ENCODE peak calls at places on chromosomes 13 and 19, in eight cellular contexts. T is NCI-H1092, P is left ventricle myocardium inferior, I is RWPE1, H is fibroblast of pulmonary artery, D is GOT3, M is Kasumi-1, Y is heart right ventricle. A is an unnamed sample.

GRCh38 chr19:54422136-54422535 is 6.9 kb downstream of the TTYH1 start:
- DNase-seq in H (no peak), I (no peak), T (no peak), P (no peak), Y (no peak), D (no peak), M (no peak), A (no peak)

GRCh38 chr19:2475018-2475701 is 767 bp upstream of the GADD45B start:
- DNase-seq in H (peak), Y (peak), P (peak), I (no peak), T (no peak), D (no peak), M (peak), A (peak)

GRCh38 chr13:77893066-77893465 is 25.6 kb downstream of the EDNRB start:
- DNase-seq in H (no peak), D (no peak), T (no peak), M (no peak), P (no peak), I (no peak), Y (no peak), A (no peak)

GRCh38 chr19:15615526-15615925 is 508 bp downstream of the CYP4F8 start:
- DNase-seq in P (no peak), I (no peak), M (no peak), Y (no peak), D (no peak), H (no peak), T (no peak), A (no peak)

GRCh38 chr13:102234618-102235017 is 167.2 kb downstream of the FGF14 start:
- DNase-seq in M (no peak), I (peak), H (no peak), P (no peak), D (no peak), T (no peak), Y (no peak), A (no peak)

GRCh38 chr19:40358773-40359172 is 10.3 kb downstream of the PLD3 start:
- DNase-seq in T (no peak), D (no peak), H (no peak), P (no peak), Y (no peak), I (no peak), M (peak), A (no peak)

GRCh38 chr19:15466851-15467733 is 2.7 kb upstream of the RASAL3 start:
- DNase-seq in D (no peak), H (peak), I (no peak), M (peak), Y (no peak), T (no peak), P (no peak), A (no peak)

GRCh38 chr13:31322025-31322424 is 122.2 kb downstream of the B3GLCT start:
- DNase-seq in P (peak), I (peak), Y (no peak), H (peak), T (no peak), M (no peak), D (no peak), A (no peak)

GRCh38 chr19:31913103-31913710 is 432.2 kb upstream of the ZNF507 start:
- DNase-seq in P (no peak), T (no peak), I (no peak), M (no peak), H (no peak), D (no peak), Y (no peak), A (no peak)